ENCODE peak calls at places on chromosomes 11 and 22, in six cellular contexts. K, R, E, N, A and L are unnamed samples.

GRCh38 chr22:36366291-36366708 is 21.5 kb downstream of the MYH9 start:
- DNase-seq in K (peak; percentile 68), R (no peak), E (no peak), N (no peak), A (no peak), L (no peak)

GRCh38 chr11:17853280-17853679 is 118.7 kb downstream of the KCNC1 start:
- DNase-seq in K (no peak), R (no peak), E (no peak), N (no peak), A (no peak), L (no peak)

GRCh38 chr22:28381427-28382167 is 298.0 kb downstream of the TTC28 start:
- DNase-seq in K (peak; percentile 65), R (no peak), E (no peak), N (no peak), A (no peak), L (no peak)

GRCh38 chr11:88886796-88887195 is 179.0 kb downstream of the GRM5 start:
- DNase-seq in K (peak; percentile 46), R (no peak), E (no peak), N (no peak), A (no peak), L (no peak)

GRCh38 chr22:29314074-29314473 is 1.4 kb downstream of the RASL10A start:
- DNase-seq in K (no peak), R (no peak), E (no peak), N (no peak), A (no peak), L (no peak)

GRCh38 chr22:20583471-20583922 is 76.1 kb downstream of the MED15 start:
- DNase-seq in K (no peak), R (no peak), E (no peak), N (no peak), A (no peak), L (peak; percentile 68)

GRCh38 chr11:102142333-102142732 is 32.1 kb downstream of the YAP1 start:
- DNase-seq in K (peak; percentile 20), R (no peak), E (no peak), N (no peak), A (no peak), L (no peak)

GRCh38 chr11:101401245-101401644 is 182.6 kb downstream of the TRPC6 start:
- DNase-seq in K (peak; percentile 53), R (no peak), E (no peak), N (no peak), A (no peak), L (no peak)

GRCh38 chr22:17980638-17981051 is 43.7 kb downstream of the MICAL3 start:
- DNase-seq in K (peak; percentile 48), R (peak; percentile 43), E (no peak), N (peak; percentile 48), A (peak; percentile 24), L (peak; percentile 47)

GRCh38 chr11:116879789-116880402 is 42.5 kb upstream of the APOA1 start:
- DNase-seq in K (peak; percentile 85), R (no peak), E (no peak), N (no peak), A (peak; percentile 26), L (no peak)

GRCh38 chr11:44308923-44309482 is 936 bp downstream of the ALX4 start:
- DNase-seq in K (no peak), R (no peak), E (no peak), N (no peak), A (no peak), L (no peak)

GRCh38 chr11:58165504-58166106 is 23.3 kb upstream of the OR9Q2 start:
- DNase-seq in K (no peak), R (no peak), E (no peak), N (no peak), A (peak; percentile 65), L (no peak)

GRCh38 chr22:45547016-45547345 is 44.3 kb downstream of the FBLN1 start:
- DNase-seq in K (no peak), R (no peak), E (no peak), N (no peak), A (no peak), L (no peak)

GRCh38 chr22:41557401-41558240 is 3.2 kb upstream of the CSDC2 start:
- DNase-seq in K (peak; percentile 94), R (peak; percentile 72), E (no peak), N (peak; percentile 78), A (no peak), L (peak; percentile 86)

GRCh38 chr11:47399860-47400812 is 8.3 kb upstream of the SLC39A13 start:
- DNase-seq in K (no peak), R (peak; percentile 57), E (no peak), N (no peak), A (no peak), L (no peak)

GRCh38 chr22:40953446-40953845 is 2.3 kb downstream of the RBX1 start:
- DNase-seq in K (no peak), R (no peak), E (no peak), N (no peak), A (no peak), L (no peak)

DNA sequence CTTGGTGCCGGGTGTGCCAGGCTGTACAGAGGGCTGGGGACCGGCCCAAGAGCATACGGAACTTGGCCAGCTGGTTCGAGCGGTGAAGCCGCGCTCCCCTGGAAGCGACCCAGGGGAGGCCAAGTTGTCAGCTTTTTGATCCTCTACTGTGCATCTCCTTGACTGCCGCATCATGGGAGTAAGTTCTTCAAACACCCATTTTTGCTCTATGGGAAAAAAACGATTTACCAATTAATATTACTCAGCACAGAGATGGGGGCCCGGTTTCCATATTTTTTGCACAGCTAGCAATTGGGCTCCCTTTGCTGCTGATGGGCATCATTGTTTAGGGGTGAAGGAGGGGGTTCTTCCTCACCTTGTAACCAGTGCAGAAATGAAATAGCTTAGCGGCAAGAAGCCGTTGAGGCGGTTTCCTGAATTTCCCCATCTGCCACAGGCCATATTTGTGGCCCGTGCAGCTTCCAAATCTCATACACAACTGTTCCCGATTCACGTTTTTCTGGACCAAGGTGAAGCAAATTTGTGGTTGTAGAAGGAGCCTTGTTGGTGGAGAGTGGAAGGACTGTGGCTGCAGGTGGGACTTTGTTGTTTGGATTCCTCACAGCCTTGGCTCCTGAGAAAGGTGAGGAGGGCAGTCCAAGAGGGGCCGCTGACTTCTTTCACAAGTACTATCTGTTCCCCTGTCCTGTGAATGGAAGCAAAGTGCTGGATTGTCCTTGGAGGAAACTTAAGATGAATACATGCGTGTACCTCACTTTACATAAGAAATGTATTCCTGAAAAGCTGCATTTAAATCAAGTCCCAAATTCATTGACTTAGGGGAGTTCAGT is 2.1 kb downstream of the FUT4 start:
- DNase-seq in K (no peak), R (no peak), E (no peak), N (no peak), A (no peak), L (no peak)
- H3K4me3 ChIP-seq in K (no peak overlapping the region), R (peak overlapping the region; percentile 65), E (peak overlapping the region; percentile 77), N (peak overlapping the region; percentile 86), A (no peak overlapping the region), L (no peak overlapping the region)

GRCh38 chr11:72039108-72039850 is 40.6 kb downstream of the IL18BP start:
- DNase-seq in K (peak; percentile 60), R (no peak), E (no peak), N (peak; percentile 73), A (peak; percentile 23), L (no peak)

GRCh38 chr11:72040497-72041363 is 39.6 kb downstream of the NUMA1 start:
- DNase-seq in K (peak; percentile 95), R (peak; percentile 93), E (peak; percentile 94), N (peak; percentile 97), A (peak; percentile 97), L (peak; percentile 94)

GRCh38 chr11:72036687-72037086 is 38.0 kb downstream of the IL18BP start:
- DNase-seq in K (no peak), R (no peak), E (no peak), N (no peak), A (no peak), L (peak; percentile 31)

GRCh38 chr11:72037554-72038311 is 39.0 kb downstream of the IL18BP start:
- DNase-seq in K (no peak), R (no peak), E (no peak), N (no peak), A (no peak), L (no peak)

GRCh38 chr11:72038491-72038890 is 39.8 kb downstream of the IL18BP start:
- DNase-seq in K (peak; percentile 72), R (no peak), E (peak; percentile 65), N (peak; percentile 55), A (peak; percentile 78), L (peak; percentile 76)
- TF ChIP-seq POLR2A in K (no peak), R (no peak), E (no peak), N (no peak), A (peak; percentile 56), L (peak; percentile 58)

DNA sequence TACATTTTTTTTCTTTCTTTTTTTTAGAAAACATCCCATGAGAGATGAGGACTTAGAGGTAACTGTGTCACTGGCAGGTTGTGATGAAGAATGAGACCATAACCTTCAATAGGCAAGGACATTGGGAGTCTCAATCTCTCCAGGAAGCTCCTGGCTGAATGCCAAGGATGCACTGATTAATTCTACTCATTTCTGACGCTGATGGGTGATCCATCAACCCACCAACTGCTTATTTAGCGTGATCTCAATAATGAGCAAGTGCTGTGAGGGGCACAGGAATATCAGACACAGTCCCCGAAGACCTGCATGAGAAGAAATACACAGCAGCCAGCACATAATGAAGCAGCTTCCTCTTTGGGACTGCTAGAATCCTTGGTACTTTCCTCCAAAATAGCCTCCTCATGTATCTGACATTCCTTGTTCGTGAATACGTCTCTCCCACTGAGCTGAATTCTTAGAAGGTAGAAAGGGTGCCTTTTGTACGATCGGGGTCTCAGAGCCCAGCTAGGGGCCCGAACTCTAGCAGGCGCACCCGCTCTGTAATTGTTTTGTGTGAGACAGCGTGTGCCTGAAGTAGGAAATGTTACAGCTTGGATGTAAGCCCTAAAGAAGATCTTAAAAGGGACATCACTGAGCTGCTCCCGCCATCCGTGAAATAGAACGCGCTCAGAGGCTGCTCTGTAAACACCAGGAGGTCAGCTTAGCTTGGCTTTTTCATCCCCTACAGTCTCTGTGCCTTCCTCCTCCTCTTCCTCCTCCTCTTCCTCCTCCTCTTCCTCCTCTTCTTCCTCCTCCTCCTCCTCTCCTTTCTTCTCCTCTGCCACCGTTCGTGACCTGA is 7.2 kb downstream of the CLMP start:
- DNase-seq in K (peak; percentile 63), R (no peak), E (no peak), N (no peak), A (no peak), L (no peak)
- H3K4me3 ChIP-seq in K (peak overlapping the region; percentile 8), R (no peak overlapping the region), E (peak overlapping the region; percentile 27), N (peak overlapping the region; percentile 8), A (no peak overlapping the region), L (no peak overlapping the region)

GRCh38 chr11:65121865-65122696 is at the start of the genes FAU and MRPL49:
- DNase-seq in K (peak; percentile 96), R (peak; percentile 100), E (peak; percentile 99), N (peak; percentile 99), A (peak; percentile 99), L (peak; percentile 99)
- TF ChIP-seq POLR2A in K (peak; percentile 88), R (peak; percentile 92), E (peak; percentile 80), N (peak; percentile 79), A (peak; percentile 98), L (peak; percentile 95)

DNA sequence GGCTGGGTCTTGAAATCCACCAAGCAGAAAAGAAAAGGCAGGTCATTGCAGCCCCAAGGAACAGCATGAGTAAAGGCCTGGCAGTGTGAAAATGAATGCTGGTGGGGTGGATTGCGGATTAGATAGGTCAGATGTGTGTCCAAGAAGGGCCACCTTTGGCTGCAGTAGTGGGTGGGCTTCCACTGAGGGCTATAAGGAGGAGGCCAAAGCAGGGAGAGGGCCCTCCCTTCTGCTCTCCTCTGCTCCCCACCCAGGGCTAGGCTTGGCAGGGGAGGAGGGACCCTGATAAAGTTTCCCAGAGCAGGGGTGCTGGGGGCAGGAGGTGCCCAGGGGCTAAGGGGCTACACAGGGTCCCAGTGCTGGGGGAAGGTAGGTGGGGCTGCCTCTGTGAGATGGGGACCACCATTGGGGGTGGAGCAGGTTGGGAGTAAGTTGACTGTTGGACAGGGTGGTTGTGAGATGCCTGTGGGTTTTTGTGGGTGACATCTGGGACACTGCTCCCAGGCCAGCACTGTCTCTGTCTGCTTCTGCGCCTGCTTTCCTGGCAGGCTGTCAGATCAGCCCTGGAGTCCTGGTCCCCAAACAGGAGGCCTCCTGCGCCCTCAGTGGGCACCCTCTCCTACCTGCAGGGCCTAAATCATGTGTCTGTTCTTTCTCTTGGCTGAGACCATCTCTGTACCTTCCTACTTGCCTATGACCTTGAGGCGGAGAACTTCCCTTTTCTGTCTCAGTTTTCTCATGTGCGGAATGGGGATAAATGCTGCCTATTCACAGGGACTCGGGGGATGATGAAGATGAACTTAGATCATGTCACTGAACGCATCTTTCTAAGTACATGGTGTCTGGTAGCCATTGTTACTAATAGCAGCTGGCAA is 1.9 kb downstream of the CAPN5 start:
- DNase-seq in K (no peak), R (no peak), E (peak; percentile 46), N (no peak), A (no peak), L (no peak)
- H3K4me3 ChIP-seq in K (no peak overlapping the region), R (peak overlapping the region; percentile 70), E (no peak overlapping the region), N (no peak overlapping the region), A (peak overlapping the region; percentile 65), L (no peak overlapping the region)